ENCODE peak calls at places on chromosomes 13 and 19, in nine cellular contexts. D is OCI-LY7, E is dorsolateral prefrontal cortex, A is T-cell, B is WTC11, X is PC-9, P is fibroblast of mammary gland, F is M059J, W is cardiac muscle cell. G is an unnamed sample.

GRCh38 chr19:39870171-39870971 is 24.2 kb upstream of the FBL start:
- DNase-seq in E (no peak), D (no peak), F (no peak), X (no peak), B (peak; percentile 85), A (no peak), P (no peak), W (peak; percentile 11), G (no peak)

GRCh38 chr19:47228168-47228936 is 2.6 kb downstream of the BBC3 start:
- DNase-seq in D (peak; percentile 59), F (peak; percentile 75), X (peak; percentile 72), W (peak; percentile 62), A (peak; percentile 46), P (no peak), E (no peak), B (peak; percentile 54), G (peak; percentile 42)

GRCh38 chr13:62626771-62627170 is 1211.1 kb upstream of the PCDH20 start:
- DNase-seq in F (peak; percentile 0), W (no peak), B (peak; percentile 81), A (no peak), X (no peak), E (no peak), P (no peak), D (peak; percentile 41), G (peak; percentile 57)

GRCh38 chr13:31038834-31039552 is 106.5 kb downstream of the TEX26 start:
- DNase-seq in W (no peak), F (peak; percentile 82), P (peak; percentile 59), B (no peak), D (peak; percentile 72), E (no peak), A (no peak), X (no peak), G (no peak)

GRCh38 chr13:34412817-34413365 is 529.2 kb upstream of the NBEA start:
- DNase-seq in D (no peak), P (peak; percentile 8), B (no peak), E (no peak), F (peak; percentile 95), W (no peak), A (no peak), X (peak; percentile 46), G (no peak)

GRCh38 chr13:85806553-85807175 is 7.4 kb upstream of the SLITRK6 start:
- DNase-seq in F (peak; percentile 41), B (no peak), W (peak; percentile 72), E (no peak), P (peak; percentile 63), D (peak; percentile 65), X (no peak), A (no peak), G (peak; percentile 73)

GRCh38 chr13:48160879-48161278 is 66.0 kb upstream of the MED4 start:
- DNase-seq in P (peak; percentile 75), D (no peak), X (no peak), F (peak; percentile 67), A (no peak), B (no peak), W (no peak), E (no peak), G (no peak)

GRCh38 chr13:43407023-43407581 is 379.7 kb downstream of the ENOX1 start:
- DNase-seq in P (no peak), B (no peak), D (no peak), W (no peak), A (no peak), F (no peak), E (no peak), X (no peak), G (no peak)

GRCh38 chr19:29001006-29001921 is 211.7 kb downstream of the UQCRFS1 start:
- DNase-seq in P (no peak), D (no peak), X (no peak), B (no peak), F (no peak), E (no peak), W (no peak), A (no peak), G (no peak)

GRCh38 chr19:29774126-29774525 is 37.7 kb upstream of the CCNE1 start:
- DNase-seq in F (no peak), D (no peak), X (no peak), B (no peak), A (no peak), P (no peak), E (no peak), W (no peak), G (no peak)

GRCh38 chr13:111484129-111484925 is 163.9 kb downstream of the TEX29 start:
- DNase-seq in E (no peak), B (no peak), A (no peak), X (no peak), F (no peak), D (no peak), P (no peak), W (no peak), G (peak; percentile 11)